ENCODE peak calls at places on chromosomes 6 and 20, in four cellular contexts. C, N, P and G are unnamed samples.
A peak's percentile ranks its signal among the peaks of the same experiment; 100 is the strongest.

GRCh38 chr6:96075826-96076225 is 60.1 kb downstream of the FUT9 start:
- DNase-seq in C (no peak), N (no peak), P (no peak), G (no peak)

GRCh38 chr6:143805832-143806281 is 37.3 kb upstream of the LTV1 start:
- DNase-seq in C (no peak), N (peak; percentile 65), P (no peak), G (no peak)

GRCh38 chr6:129500958-129501381 is 209.0 kb downstream of the ARHGAP18 start:
- DNase-seq in C (no peak), N (no peak), P (peak; percentile 55), G (no peak)

GRCh38 chr6:130159876-130160415 is 62.8 kb downstream of the SAMD3 start:
- DNase-seq in C (no peak), N (no peak), P (no peak), G (no peak)

GRCh38 chr6:68082086-68082485 is 553.0 kb upstream of the ADGRB3 start:
- DNase-seq in C (no peak), N (no peak), P (no peak), G (no peak)

GRCh38 chr6:53634184-53634631 is 31.3 kb downstream of the KLHL31 start:
- DNase-seq in C (no peak), N (no peak), P (no peak), G (no peak)

GRCh38 chr20:7085448-7085847 is 318.0 kb downstream of the BMP2 start:
- DNase-seq in C (no peak), N (no peak), P (peak; percentile 16), G (no peak)

GRCh38 chr20:12414446-12415274 is 497.0 kb downstream of the BTBD3 start:
- DNase-seq in C (no peak), N (no peak), P (no peak), G (no peak)

GRCh38 chr20:45254867-45255266 is 503 bp upstream of the SLPI start:
- DNase-seq in C (no peak), N (peak; percentile 71), P (no peak), G (peak; percentile 26)

GRCh38 chr6:73565767-73566485 is 45.1 kb upstream of the EEF1A1 start:
- DNase-seq in C (no peak), N (no peak), P (no peak), G (no peak)

GRCh38 chr6:43953794-43954310 is 173.4 kb downstream of the MRPL14 start:
- DNase-seq in C (no peak), N (no peak), P (no peak), G (no peak)

GRCh38 chr6:56387621-56388413 is 140.4 kb upstream of the COL21A1 start:
- DNase-seq in C (no peak), N (no peak), P (no peak), G (no peak)

GRCh38 chr20:15616626-15617025 is 956.6 kb downstream of the KIF16B start:
- DNase-seq in C (no peak), N (no peak), P (no peak), G (no peak)

GRCh38 chr6:44594471-44594870 is 207.0 kb downstream of the CDC5L start:
- DNase-seq in C (no peak), N (no peak), P (no peak), G (no peak)

GRCh38 chr6:70398783-70399730 is 14.3 kb upstream of the FAM135A start:
- DNase-seq in C (no peak), N (peak; percentile 31), P (no peak), G (no peak)

GRCh38 chr6:24536466-24536865 is 41.7 kb downstream of the ALDH5A1 start:
- DNase-seq in C (no peak), N (no peak), P (no peak), G (no peak)

GRCh38 chr6:165090206-165090605 is 219.2 kb downstream of the C6orf118 start:
- DNase-seq in C (no peak), N (no peak), P (no peak), G (no peak)

GRCh38 chr6:165755583-165755982 is 92.5 kb upstream of the PDE10A start:
- DNase-seq in C (no peak), N (no peak), P (no peak), G (no peak)

GRCh38 chr6:168133186-168133585 is 54.2 kb upstream of the FRMD1 start:
- DNase-seq in C (no peak), N (peak; percentile 24), P (no peak), G (no peak)

GRCh38 chr6:169420912-169421543 is 167.4 kb upstream of the THBS2 start:
- DNase-seq in C (no peak), N (no peak), P (peak; percentile 72), G (no peak)